ENCODE peak calls at places on chromosomes 16 and 17, in six cellular contexts. One of them, this sample, is unnamed.

GRCh38 chr17:3621146-3621720 is 12.0 kb upstream of the TRPV1 start:
- DNase-seq in fibroblast of lung: no peak
- DNase-seq in PC-3: no peak
- DNase-seq in neural progenitor cell: no peak
- DNase-seq in K562: no peak
- DNase-seq in H1: no peak
- DNase-seq in this sample: no peak

GRCh38 chr17:8109669-8110455 is 8.5 kb downstream of the ALOXE3 start:
- DNase-seq in PC-3: peak; percentile 56
- DNase-seq in H1: no peak
- DNase-seq in fibroblast of lung: peak; percentile 11
- DNase-seq in K562: peak; percentile 78
- DNase-seq in neural progenitor cell: peak; percentile 82
- DNase-seq in this sample: no peak

GRCh38 chr17:72761431-72761830 is 331.1 kb downstream of the SLC39A11 start:
- DNase-seq in PC-3: no peak
- DNase-seq in H1: no peak
- DNase-seq in fibroblast of lung: no peak
- DNase-seq in K562: peak; percentile 50
- DNase-seq in neural progenitor cell: no peak
- DNase-seq in this sample: no peak

GRCh38 chr17:81365148-81365600 is 30.1 kb upstream of the BAHCC1 start:
- DNase-seq in neural progenitor cell: peak; percentile 85
- DNase-seq in PC-3: peak; percentile 92
- DNase-seq in fibroblast of lung: peak; percentile 77
- DNase-seq in K562: peak; percentile 70
- DNase-seq in H1: no peak
- DNase-seq in this sample: peak; percentile 75

GRCh38 chr16:64715624-64716023 is 406.2 kb downstream of the CDH11 start:
- DNase-seq in K562: no peak
- DNase-seq in fibroblast of lung: no peak
- DNase-seq in neural progenitor cell: no peak
- DNase-seq in H1: no peak
- DNase-seq in PC-3: no peak
- DNase-seq in this sample: no peak

GRCh38 chr17:47291242-47291873 is 32.4 kb upstream of the EFCAB13 start:
- DNase-seq in neural progenitor cell: no peak
- DNase-seq in K562: no peak
- DNase-seq in PC-3: no peak
- DNase-seq in fibroblast of lung: no peak
- DNase-seq in H1: no peak
- DNase-seq in this sample: no peak

GRCh38 chr17:50177983-50178834 is 12.4 kb downstream of the SGCA start:
- DNase-seq in fibroblast of lung: peak; percentile 99
- DNase-seq in PC-3: peak; percentile 97
- DNase-seq in neural progenitor cell: peak; percentile 76
- DNase-seq in K562: peak; percentile 76
- DNase-seq in H1: peak; percentile 39
- DNase-seq in this sample: peak; percentile 99

GRCh38 chr17:35245196-35245486 is 2.3 kb downstream of the SLFN5 start:
- DNase-seq in H1: no peak
- DNase-seq in fibroblast of lung: peak; percentile 91
- DNase-seq in PC-3: peak; percentile 83
- DNase-seq in K562: no peak
- DNase-seq in neural progenitor cell: no peak
- DNase-seq in this sample: peak; percentile 76

GRCh38 chr16:79601092-79601977 is 798 bp upstream of the MAF start:
- DNase-seq in neural progenitor cell: peak; percentile 62
- DNase-seq in K562: no peak
- DNase-seq in fibroblast of lung: peak; percentile 34
- DNase-seq in PC-3: no peak
- DNase-seq in H1: no peak
- DNase-seq in this sample: peak; percentile 73

GRCh38 chr16:52237823-52238222 is 309.1 kb downstream of the TOX3 start:
- DNase-seq in PC-3: no peak
- DNase-seq in K562: no peak
- DNase-seq in fibroblast of lung: no peak
- DNase-seq in neural progenitor cell: no peak
- DNase-seq in H1: no peak
- DNase-seq in this sample: no peak

GRCh38 chr16:6988846-6989245 is 343.8 kb upstream of the RBFOX1 start:
- DNase-seq in H1: no peak
- DNase-seq in neural progenitor cell: no peak
- DNase-seq in fibroblast of lung: no peak
- DNase-seq in K562: no peak
- DNase-seq in PC-3: no peak
- DNase-seq in this sample: no peak

GRCh38 chr16:3049921-3050481 is 3.6 kb downstream of the MMP25 start:
- DNase-seq in H1: no peak
- DNase-seq in neural progenitor cell: no peak
- DNase-seq in PC-3: no peak
- DNase-seq in K562: no peak
- DNase-seq in fibroblast of lung: no peak
- DNase-seq in this sample: no peak

GRCh38 chr17:32485261-32485955 is 1.4 kb upstream of the CDK5R1 start:
- DNase-seq in neural progenitor cell: no peak
- DNase-seq in fibroblast of lung: no peak
- DNase-seq in H1: no peak
- DNase-seq in K562: no peak
- DNase-seq in PC-3: peak; percentile 21
- DNase-seq in this sample: no peak

GRCh38 chr17:32486701-32487459 is at the start of gene CDK5R1:
- DNase-seq in PC-3: peak; percentile 50
- DNase-seq in H1: no peak
- DNase-seq in fibroblast of lung: peak; percentile 61
- DNase-seq in neural progenitor cell: peak; percentile 94
- DNase-seq in K562: peak; percentile 87
- DNase-seq in this sample: peak; percentile 62

GRCh38 chr17:32487460-32488176 is 825 bp downstream of the CDK5R1 start:
- DNase-seq in fibroblast of lung: peak; percentile 16
- DNase-seq in neural progenitor cell: peak; percentile 69
- DNase-seq in H1: no peak
- DNase-seq in PC-3: no peak
- DNase-seq in K562: no peak
- DNase-seq in this sample: no peak

GRCh38 chr17:32484628-32485027 is 2.2 kb upstream of the CDK5R1 start:
- DNase-seq in H1: no peak
- DNase-seq in K562: no peak
- DNase-seq in PC-3: no peak
- DNase-seq in fibroblast of lung: no peak
- DNase-seq in neural progenitor cell: no peak
- DNase-seq in this sample: no peak

DNA sequence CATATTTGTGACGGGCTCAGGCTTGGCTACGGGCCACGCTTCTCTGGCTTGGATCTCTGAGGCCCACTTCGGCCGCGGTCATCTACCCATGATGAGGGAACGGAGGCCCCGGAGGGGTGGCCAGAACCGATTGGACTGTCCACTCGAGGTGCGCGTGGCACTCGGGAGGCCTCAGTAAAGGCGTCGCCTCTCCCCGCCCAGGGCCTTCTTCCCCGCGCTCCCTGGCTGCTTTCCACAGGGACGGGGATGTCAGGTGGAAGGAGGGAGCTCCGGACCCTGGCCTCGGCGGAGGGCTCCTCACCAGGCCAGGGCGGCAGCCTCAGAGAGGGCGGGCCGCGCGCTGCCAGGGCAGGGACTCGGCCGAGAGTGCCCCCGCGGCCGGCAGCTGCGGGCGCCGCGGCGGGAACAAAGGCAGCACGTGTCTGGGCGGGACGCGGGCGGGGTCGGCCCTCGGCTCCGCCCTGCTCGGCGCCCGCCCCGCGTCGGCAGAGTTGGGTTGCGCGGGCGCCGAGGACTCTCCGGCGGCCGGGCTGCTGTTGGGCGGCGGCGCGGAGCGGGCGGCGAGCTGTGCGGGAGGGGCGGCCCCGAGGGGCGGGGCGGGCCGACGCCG is 597 bp upstream of the CDK5R1 start:
- DNase-seq in PC-3: peak; percentile 73
- DNase-seq in fibroblast of lung: peak; percentile 59
- DNase-seq in neural progenitor cell: peak; percentile 93
- DNase-seq in H1: no peak
- DNase-seq in K562: peak; percentile 94
- DNase-seq in this sample: peak; percentile 65
- H3K9ac ChIP-seq in PC-3: peak overlapping the region; percentile 25
- H3K9ac ChIP-seq in fibroblast of lung: peak overlapping the region; percentile 63
- H3K9ac ChIP-seq in neural progenitor cell: peak overlapping the region; percentile 42
- H3K9ac ChIP-seq in H1: peak overlapping the region; percentile 60
- H3K9ac ChIP-seq in K562: peak overlapping the region; percentile 62
- H3K9ac ChIP-seq in this sample: peak overlapping the region; percentile 75

DNA sequence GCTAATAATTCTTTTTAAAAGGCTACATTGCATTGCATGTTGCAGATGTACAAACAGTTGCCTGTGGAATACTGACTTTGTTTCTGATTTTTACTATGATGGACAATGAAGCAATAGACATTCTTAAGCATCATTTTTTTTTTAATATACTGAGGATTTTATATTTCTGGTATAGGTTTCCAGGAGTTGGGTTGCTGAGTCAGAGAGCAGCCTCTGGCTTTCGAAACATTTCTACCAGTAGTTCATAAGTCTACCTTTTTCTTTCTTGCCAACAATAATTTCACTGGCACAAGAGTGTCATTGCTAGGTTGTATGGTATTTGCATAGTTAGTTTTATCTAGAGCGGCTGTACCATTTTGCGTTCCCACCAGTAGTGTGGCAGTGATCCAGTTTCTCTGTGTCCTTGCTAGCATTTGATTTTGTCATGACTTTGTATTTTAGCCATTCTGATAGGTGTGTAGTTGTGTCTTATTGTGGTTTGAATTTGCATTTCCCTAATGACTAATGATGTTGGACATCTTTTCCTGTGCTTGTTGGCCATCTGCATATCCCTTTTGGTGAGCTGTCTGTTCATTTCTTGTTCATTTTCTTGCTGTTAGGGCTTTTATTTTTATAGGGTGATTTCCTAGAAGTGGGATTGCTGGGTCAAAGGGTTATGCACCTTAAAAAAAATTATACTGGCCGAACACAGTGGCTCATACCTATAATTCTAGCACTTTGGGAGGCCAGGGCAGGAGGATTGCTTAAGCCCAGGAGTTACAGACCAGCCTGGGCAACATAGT is 39.8 kb downstream of the SNX29 start:
- DNase-seq in PC-3: no peak
- DNase-seq in K562: no peak
- DNase-seq in H1: no peak
- DNase-seq in neural progenitor cell: no peak
- DNase-seq in fibroblast of lung: peak; percentile 86
- DNase-seq in this sample: no peak
- H3K4me2 ChIP-seq in PC-3: no peak overlapping the region
- H3K4me2 ChIP-seq in K562: no peak overlapping the region
- H3K4me2 ChIP-seq in H1: no peak overlapping the region
- H3K4me2 ChIP-seq in neural progenitor cell: no peak overlapping the region
- H3K4me2 ChIP-seq in fibroblast of lung: no peak overlapping the region
- H3K4me2 ChIP-seq in this sample: no peak overlapping the region

DNA sequence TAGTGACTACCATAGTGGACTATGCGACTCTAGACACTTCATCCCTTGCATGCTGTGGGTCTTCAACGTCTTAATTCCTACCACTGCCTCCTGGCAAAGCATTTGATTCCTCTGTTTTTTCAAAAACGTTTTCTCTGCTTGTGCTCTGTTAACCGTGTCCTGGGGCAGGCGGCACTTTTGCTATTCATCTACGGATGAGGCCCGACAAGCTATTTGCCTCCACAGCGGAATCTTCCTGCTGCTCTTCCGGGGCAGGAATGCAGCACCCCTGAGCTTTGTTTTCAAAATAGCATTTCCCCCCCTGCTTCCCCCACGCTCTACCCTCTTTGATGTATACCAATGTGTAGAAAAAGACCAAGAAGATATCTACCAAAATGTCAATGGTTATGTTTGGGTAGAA is 39.8 kb upstream of the METTL16 start:
- DNase-seq in fibroblast of lung: no peak
- DNase-seq in neural progenitor cell: peak; percentile 84
- DNase-seq in H1: no peak
- DNase-seq in K562: no peak
- DNase-seq in PC-3: no peak
- DNase-seq in this sample: no peak
- H3K9ac ChIP-seq in fibroblast of lung: no peak overlapping the region
- H3K9ac ChIP-seq in neural progenitor cell: peak overlapping the region; percentile 25
- H3K9ac ChIP-seq in H1: no peak overlapping the region
- H3K9ac ChIP-seq in K562: no peak overlapping the region
- H3K9ac ChIP-seq in PC-3: no peak overlapping the region
- H3K9ac ChIP-seq in this sample: no peak overlapping the region

GRCh38 chr16:87295661-87296531 is 21.3 kb downstream of the C16orf95 start:
- DNase-seq in neural progenitor cell: no peak
- DNase-seq in K562: no peak
- DNase-seq in H1: no peak
- DNase-seq in PC-3: no peak
- DNase-seq in fibroblast of lung: no peak
- DNase-seq in this sample: no peak
- H3K4me2 ChIP-seq in neural progenitor cell: no peak overlapping the region
- H3K4me2 ChIP-seq in K562: peak overlapping the region; percentile 33
- H3K4me2 ChIP-seq in H1: no peak overlapping the region
- H3K4me2 ChIP-seq in PC-3: no peak overlapping the region
- H3K4me2 ChIP-seq in fibroblast of lung: no peak overlapping the region
- H3K4me2 ChIP-seq in this sample: no peak overlapping the region

DNA sequence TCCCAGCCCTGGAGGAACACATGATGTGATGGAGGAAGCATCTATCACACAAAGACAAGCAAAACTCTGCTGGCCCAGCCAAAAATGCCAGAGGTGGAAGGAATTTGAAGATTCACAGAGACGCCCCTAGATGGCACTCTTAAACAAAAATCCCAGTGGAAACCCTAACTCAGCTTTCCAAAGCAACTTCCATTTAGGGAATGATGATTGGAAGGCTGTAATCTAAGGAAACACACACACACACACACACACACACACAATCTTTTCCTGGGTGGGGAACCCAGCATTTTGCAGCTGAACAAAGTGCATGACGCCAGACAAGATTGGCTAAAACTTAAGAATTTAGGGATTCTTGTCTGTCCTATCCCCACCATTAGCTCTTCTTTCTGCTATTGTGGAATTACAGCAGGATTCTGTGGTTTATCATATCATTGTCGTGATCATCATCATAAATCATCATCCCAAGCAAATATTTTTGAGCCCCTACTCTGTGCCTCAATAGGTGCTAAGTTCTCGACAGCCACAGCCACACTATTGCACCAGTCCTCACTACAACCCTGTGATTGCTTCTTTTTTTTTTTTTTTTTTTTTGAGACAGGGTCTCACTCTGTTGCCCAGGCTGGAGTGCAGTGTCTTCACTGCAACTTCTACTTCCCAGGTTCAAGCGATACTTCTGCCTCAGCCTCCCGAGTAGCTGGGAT is 1.6 kb upstream of the LDAF1 start:
- DNase-seq in PC-3: peak; percentile 77
- DNase-seq in neural progenitor cell: peak; percentile 75
- DNase-seq in H1: no peak
- DNase-seq in K562: peak; percentile 67
- DNase-seq in fibroblast of lung: peak; percentile 81
- DNase-seq in this sample: peak; percentile 83
- H3K9ac ChIP-seq in PC-3: no peak overlapping the region
- H3K9ac ChIP-seq in neural progenitor cell: no peak overlapping the region
- H3K9ac ChIP-seq in H1: no peak overlapping the region
- H3K9ac ChIP-seq in K562: no peak overlapping the region
- H3K9ac ChIP-seq in fibroblast of lung: no peak overlapping the region
- H3K9ac ChIP-seq in this sample: peak overlapping the region; percentile 91

This sample was measured in mesenchymal stem cell.